ENCODE peak calls at places on chromosomes 16 and 17, in seven cellular contexts. One of them, this sample, is unnamed.

GRCh38 chr17:7832431-7832830 is 1.6 kb upstream of the KDM6B start:
- DNase-seq in MM.1S: no peak
- DNase-seq in astrocyte: no peak
- DNase-seq in mammary epithelial cell: no peak
- DNase-seq in PC-9: no peak
- DNase-seq in fibroblast of lung: no peak
- DNase-seq in A549: no peak
- DNase-seq in this sample: no peak

GRCh38 chr17:61461967-61462733 is 9.9 kb downstream of the TBX4 start:
- DNase-seq in PC-9: no peak
- DNase-seq in fibroblast of lung: no peak
- DNase-seq in mammary epithelial cell: no peak
- DNase-seq in MM.1S: no peak
- DNase-seq in A549: no peak
- DNase-seq in astrocyte: no peak
- DNase-seq in this sample: no peak

GRCh38 chr17:62692721-62693431 is 65.4 kb downstream of the MRC2 start:
- DNase-seq in mammary epithelial cell: no peak
- DNase-seq in A549: peak
- DNase-seq in fibroblast of lung: peak
- DNase-seq in astrocyte: no peak
- DNase-seq in PC-9: no peak
- DNase-seq in MM.1S: no peak
- DNase-seq in this sample: no peak

GRCh38 chr16:71929048-71929447 is 33.7 kb downstream of the IST1 start:
- DNase-seq in mammary epithelial cell: no peak
- DNase-seq in MM.1S: no peak
- DNase-seq in A549: no peak
- DNase-seq in PC-9: no peak
- DNase-seq in astrocyte: peak
- DNase-seq in fibroblast of lung: peak
- DNase-seq in this sample: no peak

GRCh38 chr17:41907633-41908539 is 10.9 kb downstream of the ACLY start:
- DNase-seq in astrocyte: no peak
- DNase-seq in PC-9: no peak
- DNase-seq in A549: peak
- DNase-seq in MM.1S: no peak
- DNase-seq in fibroblast of lung: peak
- DNase-seq in mammary epithelial cell: no peak
- DNase-seq in this sample: no peak

GRCh38 chr17:32253117-32253611 is 12.5 kb upstream of the RHBDL3 start:
- DNase-seq in fibroblast of lung: peak
- DNase-seq in A549: peak
- DNase-seq in PC-9: peak
- DNase-seq in astrocyte: peak
- DNase-seq in MM.1S: peak
- DNase-seq in mammary epithelial cell: peak
- DNase-seq in this sample: peak

GRCh38 chr17:28747046-28747691 is 3.4 kb downstream of the TRAF4 start:
- DNase-seq in A549: no peak
- DNase-seq in fibroblast of lung: no peak
- DNase-seq in mammary epithelial cell: peak
- DNase-seq in astrocyte: no peak
- DNase-seq in MM.1S: no peak
- DNase-seq in PC-9: peak
- DNase-seq in this sample: no peak

GRCh38 chr16:86044881-86045600 is 146.1 kb downstream of the IRF8 start:
- DNase-seq in A549: no peak
- DNase-seq in mammary epithelial cell: no peak
- DNase-seq in fibroblast of lung: no peak
- DNase-seq in astrocyte: no peak
- DNase-seq in MM.1S: peak
- DNase-seq in PC-9: no peak
- DNase-seq in this sample: no peak

GRCh38 chr17:33375783-33376182 is 82.7 kb upstream of the ASIC2 start:
- DNase-seq in MM.1S: no peak
- DNase-seq in astrocyte: no peak
- DNase-seq in A549: no peak
- DNase-seq in fibroblast of lung: no peak
- DNase-seq in mammary epithelial cell: no peak
- DNase-seq in PC-9: no peak
- DNase-seq in this sample: no peak

GRCh38 chr16:24609740-24610420 is 70.5 kb downstream of the RBBP6 start:
- DNase-seq in astrocyte: peak
- DNase-seq in A549: no peak
- DNase-seq in mammary epithelial cell: peak
- DNase-seq in MM.1S: no peak
- DNase-seq in PC-9: peak
- DNase-seq in fibroblast of lung: peak
- DNase-seq in this sample: peak

DNA sequence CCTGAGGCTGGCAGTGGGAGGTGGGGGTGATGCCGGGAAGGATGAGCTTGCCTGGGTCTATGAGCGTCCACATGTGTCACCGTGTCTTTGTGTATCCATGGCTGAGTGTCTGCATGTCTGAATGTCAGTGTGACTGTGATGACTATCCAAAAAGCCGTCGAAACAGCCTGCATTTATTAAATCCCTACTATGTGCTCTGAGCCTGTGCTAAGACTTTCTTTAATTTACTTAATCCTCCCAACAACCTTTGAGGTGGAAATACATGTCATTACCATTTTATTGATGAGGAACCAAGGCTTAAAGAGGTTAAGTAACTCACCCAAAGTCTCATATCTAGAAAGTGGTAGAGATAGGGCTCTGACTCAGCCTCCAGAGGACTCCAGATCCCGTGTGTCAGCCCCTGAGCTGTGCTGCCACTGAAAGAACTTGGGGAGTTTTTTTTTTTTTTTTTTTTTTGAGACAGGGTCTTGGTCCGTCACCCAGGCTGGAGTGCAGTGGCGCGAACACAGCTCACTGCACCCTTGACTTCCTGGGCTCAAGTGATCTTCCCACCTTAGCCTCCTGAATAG is 20.0 kb downstream of the ARHGAP23 start:
- DNase-seq in fibroblast of lung: peak
- DNase-seq in MM.1S: no peak
- DNase-seq in PC-9: no peak
- DNase-seq in astrocyte: peak
- DNase-seq in A549: no peak
- DNase-seq in mammary epithelial cell: no peak
- DNase-seq in this sample: no peak
- H3K4me2 ChIP-seq in fibroblast of lung: no peak
- H3K4me2 ChIP-seq in MM.1S: no peak
- H3K4me2 ChIP-seq in PC-9: peak
- H3K4me2 ChIP-seq in astrocyte: peak
- H3K4me2 ChIP-seq in A549: peak
- H3K4me2 ChIP-seq in mammary epithelial cell: no peak
- H3K4me2 ChIP-seq in this sample: no peak

GRCh38 chr17:68288375-68288774 is 2.6 kb downstream of the SLC16A6 start:
- DNase-seq in PC-9: no peak
- DNase-seq in MM.1S: no peak
- DNase-seq in astrocyte: no peak
- DNase-seq in mammary epithelial cell: no peak
- DNase-seq in fibroblast of lung: no peak
- DNase-seq in A549: no peak
- DNase-seq in this sample: no peak
- H3K27ac ChIP-seq in PC-9: no peak
- H3K27ac ChIP-seq in MM.1S: no peak
- H3K27ac ChIP-seq in astrocyte: no peak
- H3K27ac ChIP-seq in mammary epithelial cell: no peak
- H3K27ac ChIP-seq in fibroblast of lung: no peak
- H3K27ac ChIP-seq in A549: no peak
- H3K27ac ChIP-seq in this sample: no peak

DNA sequence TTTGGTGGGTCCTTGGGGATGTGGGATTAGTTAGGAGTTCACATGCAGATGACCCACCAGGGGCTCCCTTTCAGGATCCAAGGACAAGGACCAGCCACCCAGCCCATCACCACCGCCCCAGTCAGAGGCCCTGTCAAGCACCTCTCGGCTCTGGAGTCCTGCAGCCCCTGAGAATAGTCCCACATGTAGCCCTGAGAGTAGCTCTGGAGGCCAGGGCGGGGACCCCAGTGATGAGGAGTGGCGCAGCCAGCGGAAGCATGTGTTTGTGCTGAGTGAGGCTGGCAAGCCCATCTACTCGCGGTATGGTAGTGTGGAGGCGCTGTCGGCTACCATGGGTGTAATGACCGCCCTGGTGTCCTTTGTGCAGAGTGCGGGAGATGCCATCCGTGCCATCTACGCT is 2.4 kb downstream of the MON1B start:
- DNase-seq in A549: no peak
- DNase-seq in fibroblast of lung: no peak
- DNase-seq in PC-9: no peak
- DNase-seq in mammary epithelial cell: no peak
- DNase-seq in astrocyte: no peak
- DNase-seq in MM.1S: no peak
- DNase-seq in this sample: no peak
- H3K4me2 ChIP-seq in A549: no peak
- H3K4me2 ChIP-seq in fibroblast of lung: no peak
- H3K4me2 ChIP-seq in PC-9: no peak
- H3K4me2 ChIP-seq in mammary epithelial cell: no peak
- H3K4me2 ChIP-seq in astrocyte: no peak
- H3K4me2 ChIP-seq in MM.1S: no peak
- H3K4me2 ChIP-seq in this sample: no peak

GRCh38 chr16:23141959-23142740 is 7.1 kb downstream of the USP31 start:
- DNase-seq in PC-9: no peak
- DNase-seq in A549: no peak
- DNase-seq in MM.1S: no peak
- DNase-seq in fibroblast of lung: no peak
- DNase-seq in astrocyte: no peak
- DNase-seq in mammary epithelial cell: peak
- DNase-seq in this sample: no peak

GRCh38 chr16:23145186-23145585 is 4.1 kb downstream of the USP31 start:
- DNase-seq in MM.1S: no peak
- DNase-seq in astrocyte: no peak
- DNase-seq in mammary epithelial cell: peak
- DNase-seq in PC-9: no peak
- DNase-seq in A549: no peak
- DNase-seq in fibroblast of lung: peak
- DNase-seq in this sample: no peak

GRCh38 chr16:23141500-23141899 is 7.8 kb downstream of the USP31 start:
- DNase-seq in fibroblast of lung: no peak
- DNase-seq in mammary epithelial cell: no peak
- DNase-seq in astrocyte: no peak
- DNase-seq in PC-9: no peak
- DNase-seq in MM.1S: no peak
- DNase-seq in A549: no peak
- DNase-seq in this sample: no peak

GRCh38 chr16:23145608-23146007 is 3.6 kb downstream of the USP31 start:
- DNase-seq in mammary epithelial cell: peak
- DNase-seq in astrocyte: peak
- DNase-seq in MM.1S: no peak
- DNase-seq in PC-9: no peak
- DNase-seq in fibroblast of lung: peak
- DNase-seq in A549: peak
- DNase-seq in this sample: no peak

GRCh38 chr16:23143391-23143790 is 5.9 kb downstream of the USP31 start:
- DNase-seq in mammary epithelial cell: no peak
- DNase-seq in MM.1S: no peak
- DNase-seq in A549: no peak
- DNase-seq in astrocyte: no peak
- DNase-seq in fibroblast of lung: no peak
- DNase-seq in PC-9: no peak
- DNase-seq in this sample: no peak
- H3K27ac ChIP-seq in mammary epithelial cell: peak
- H3K27ac ChIP-seq in MM.1S: no peak
- H3K27ac ChIP-seq in A549: no peak
- H3K27ac ChIP-seq in astrocyte: no peak
- H3K27ac ChIP-seq in fibroblast of lung: no peak
- H3K27ac ChIP-seq in PC-9: no peak
- H3K27ac ChIP-seq in this sample: no peak

This sample was measured in neuronal stem cell.